ENCODE peak calls at places on chromosomes 12 and 14, in ten cellular contexts. S is posterior cingulate gyrus; B is stimulated activated naive CD8-positive, alpha-beta T cell treated with anti-CD3 and anti-CD28 coated beads, Interleukin-15, amount 100 ng/mL, for 72 hours; C is stimulated activated CD8-positive, alpha-beta memory T cell treated with anti-CD3 and anti-CD28 coated beads, Interleukin-15, amount 100 ng/mL, for 24 hours; J is amniotic stem cell; Z is CD4-positive, alpha-beta T cell; O is WTC11; T is hippocampal formation; Q is stimulated activated CD4-positive, alpha-beta T cell treated with anti-CD3 and anti-CD28 coated beads, Interleukin-15, amount 100 ng/mL, for 1 hour; F is NCI-H146. V is an unnamed sample.

GRCh38 chr12:83634726-83635267 is 948.1 kb downstream of the TMTC2 start:
- DNase-seq in T (no peak), Z (no peak), O (no peak), Q (no peak), B (no peak), S (no peak), C (no peak), J (no peak), F (no peak), V (no peak)

GRCh38 chr12:9319044-9319841 is 111.0 kb upstream of the PZP start:
- DNase-seq in C (no peak), O (no peak), T (no peak), Q (no peak), B (no peak), J (no peak), S (no peak), F (no peak), Z (no peak), V (no peak)

GRCh38 chr14:61233436-61233956 is 47.6 kb downstream of the TMEM30B start:
- DNase-seq in O (no peak), B (no peak), Z (no peak), Q (no peak), C (no peak), J (no peak), F (no peak), T (no peak), S (no peak), V (no peak)

GRCh38 chr12:53337998-53338397 is 1.8 kb upstream of the SP7 start:
- DNase-seq in Q (no peak), B (no peak), S (no peak), T (no peak), F (peak), Z (no peak), C (no peak), O (no peak), J (no peak), V (no peak)

GRCh38 chr12:107992870-107993451 is 136.1 kb upstream of the WSCD2 start:
- DNase-seq in F (peak), T (no peak), Q (no peak), J (no peak), Z (no peak), B (peak), C (no peak), O (peak), S (no peak), V (no peak)

GRCh38 chr14:50008562-50009355 is 107.6 kb downstream of the VCPKMT start:
- DNase-seq in O (no peak), B (no peak), Q (no peak), F (no peak), C (no peak), Z (no peak), S (no peak), J (no peak), T (no peak), V (no peak)

GRCh38 chr12:65742481-65742971 is 81.8 kb upstream of the HMGA2 start:
- DNase-seq in B (no peak), F (no peak), O (peak), Q (no peak), T (no peak), C (no peak), S (no peak), Z (no peak), J (peak), V (no peak)

GRCh38 chr14:83253870-83254269 is 1720.2 kb upstream of the SEL1L start:
- DNase-seq in Q (no peak), F (no peak), Z (no peak), J (no peak), T (no peak), C (no peak), S (no peak), B (no peak), O (no peak), V (no peak)

GRCh38 chr12:27304856-27305255 is 27.8 kb upstream of the BMAL2 start:
- DNase-seq in Z (no peak), B (no peak), C (no peak), J (no peak), T (no peak), S (no peak), O (no peak), Q (no peak), F (no peak), V (no peak)

GRCh38 chr14:24232645-24233537 is at the start of gene GMPR2:
- DNase-seq in T (peak), S (no peak), Q (peak), O (no peak), C (no peak), B (no peak), Z (no peak), J (no peak), F (peak), V (peak)

GRCh38 chr14:73234586-73235394 is 2.5 kb upstream of the PAPLN start:
- DNase-seq in S (no peak), Q (no peak), F (no peak), J (no peak), O (no peak), B (no peak), T (no peak), C (no peak), Z (no peak), V (no peak)

GRCh38 chr12:124231980-124232653 is 62.8 kb upstream of the RFLNA start:
- DNase-seq in J (no peak), B (no peak), O (no peak), T (no peak), F (peak), Q (no peak), S (no peak), Z (no peak), C (no peak), V (no peak)

GRCh38 chr12:91422811-91423210 is 240.2 kb upstream of the DCN start:
- DNase-seq in C (no peak), Q (no peak), O (no peak), F (no peak), T (no peak), B (no peak), J (no peak), Z (no peak), S (no peak), V (no peak)

GRCh38 chr14:30287579-30288445 is 271.1 kb upstream of the G2E3 start:
- DNase-seq in C (no peak), B (no peak), T (no peak), Q (no peak), O (no peak), F (no peak), J (no peak), Z (no peak), S (no peak), V (no peak)

GRCh38 chr14:103056322-103057027 is 874 bp downstream of the CDC42BPB start:
- DNase-seq in O (peak), B (no peak), Z (no peak), Q (no peak), S (no peak), T (no peak), J (no peak), F (peak), C (no peak), V (no peak)

GRCh38 chr12:88113871-88114270 is 28.0 kb downstream of the CEP290 start:
- DNase-seq in J (peak), Z (no peak), C (no peak), Q (no peak), T (no peak), O (no peak), B (no peak), F (no peak), S (no peak), V (no peak)

GRCh38 chr12:27179399-27180214 is 64.5 kb upstream of the STK38L start:
- DNase-seq in C (no peak), Q (no peak), F (no peak), O (no peak), B (peak), J (peak), S (no peak), Z (no peak), T (no peak), V (no peak)

GRCh38 chr14:86712176-86712575 is 1182.2 kb downstream of the FLRT2 start:
- DNase-seq in Z (no peak), S (no peak), Q (no peak), B (no peak), C (no peak), T (no peak), F (no peak), O (no peak), J (no peak), V (no peak)

GRCh38 chr12:15728118-15728598 is 61.0 kb downstream of the EPS8 start:
- DNase-seq in Z (no peak), F (no peak), Q (no peak), J (peak), O (no peak), B (no peak), T (no peak), C (no peak), S (no peak), V (no peak)

GRCh38 chr12:95763809-95764253 is 26.7 kb downstream of the NTN4 start:
- DNase-seq in T (no peak), Q (no peak), C (no peak), J (peak), O (no peak), F (no peak), S (no peak), Z (no peak), B (no peak), V (no peak)

GRCh38 chr12:128382946-128383739 is 116.2 kb downstream of the TMEM132C start:
- DNase-seq in B (no peak), F (peak), Z (no peak), T (no peak), O (no peak), C (no peak), S (no peak), Q (no peak), J (no peak), V (no peak)

GRCh38 chr14:100376751-100377171 is 53.6 kb downstream of the SLC25A47 start:
- DNase-seq in Q (no peak), J (no peak), S (no peak), O (no peak), F (no peak), Z (no peak), T (no peak), C (no peak), B (no peak), V (no peak)

GRCh38 chr14:75794615-75795038 is 133.6 kb downstream of the TTLL5 start:
- DNase-seq in Z (no peak), O (no peak), T (no peak), J (no peak), B (no peak), S (no peak), F (peak), Q (no peak), C (no peak), V (no peak)

GRCh38 chr14:32896979-32897723 is 41.5 kb upstream of the NPAS3 start:
- DNase-seq in S (no peak), J (no peak), Z (no peak), F (no peak), Q (no peak), O (no peak), B (no peak), C (no peak), T (peak), V (no peak)

GRCh38 chr12:106953352-106954260 is 2.1 kb upstream of the TMEM263 start:
- DNase-seq in J (no peak), Q (no peak), O (no peak), Z (no peak), C (no peak), B (no peak), F (no peak), T (no peak), S (no peak), V (no peak)

GRCh38 chr12:101697197-101697929 is at the start of gene CHPT1:
- DNase-seq in S (peak), T (peak), C (peak), F (peak), Z (peak), Q (peak), O (peak), J (no peak), B (peak), V (peak)

GRCh38 chr14:51185180-51185579 is 54.9 kb upstream of the TMX1 start:
- DNase-seq in J (no peak), Q (no peak), Z (no peak), C (no peak), O (no peak), F (no peak), S (no peak), B (no peak), T (no peak), V (no peak)

GRCh38 chr14:71183856-71184255 is 276.6 kb downstream of the PCNX1 start:
- DNase-seq in S (no peak), Z (no peak), B (no peak), Q (no peak), J (no peak), F (no peak), T (no peak), O (no peak), C (no peak), V (no peak)

GRCh38 chr14:55802986-55803431 is 223.0 kb downstream of the KTN1 start:
- DNase-seq in S (no peak), F (peak), C (no peak), T (no peak), Z (no peak), J (no peak), Q (no peak), B (no peak), O (no peak), V (no peak)

GRCh38 chr12:121883315-121883660 is 5.3 kb upstream of the PSMD9 start:
- DNase-seq in C (no peak), T (no peak), Z (no peak), O (peak), Q (no peak), S (no peak), J (no peak), F (no peak), B (no peak), V (no peak)

GRCh38 chr14:46820291-46820690 is 168.7 kb upstream of the RPL10L start:
- DNase-seq in F (no peak), B (no peak), C (no peak), O (no peak), J (no peak), T (no peak), Z (no peak), S (no peak), Q (no peak), V (no peak)

GRCh38 chr12:6333566-6333965 is 8.3 kb downstream of the TNFRSF1A start:
- DNase-seq in T (no peak), B (no peak), F (no peak), O (no peak), J (peak), S (no peak), Z (no peak), C (no peak), Q (no peak), V (no peak)

GRCh38 chr12:84924956-84925355 is 12.4 kb upstream of the SLC6A15 start:
- DNase-seq in J (peak), B (no peak), O (no peak), F (no peak), C (no peak), T (no peak), Z (no peak), Q (no peak), S (no peak), V (no peak)